ENCODE peak calls at places on chromosomes 2 and 18, in eight cellular contexts. H, S, N, Q, V, L, B and R are unnamed samples.

GRCh38 chr2:189210250-189211075 is 30.9 kb upstream of the COL5A2 start:
- DNase-seq in Q (no peak), B (no peak), S (peak; percentile 88), N (peak; percentile 84), L (peak; percentile 29), H (no peak), V (no peak), R (no peak)

GRCh38 chr2:36716136-36716535 is 19.6 kb downstream of the VIT start:
- DNase-seq in Q (no peak), S (no peak), N (no peak), V (no peak), L (no peak), B (no peak), H (no peak), R (no peak)

GRCh38 chr18:76442413-76443171 is 52.5 kb downstream of the ZNF516 start:
- DNase-seq in V (no peak), N (no peak), Q (no peak), H (no peak), B (no peak), L (no peak), S (no peak), R (no peak)

GRCh38 chr2:237717366-237718276 is 81.0 kb upstream of the RBM44 start:
- DNase-seq in Q (no peak), H (no peak), B (no peak), N (no peak), S (no peak), V (no peak), L (no peak), R (peak; percentile 72)

GRCh38 chr2:128425216-128425615 is 106.5 kb upstream of the HS6ST1 start:
- DNase-seq in Q (no peak), B (no peak), L (no peak), N (no peak), V (no peak), H (no peak), S (no peak), R (no peak)

GRCh38 chr2:29703336-29703735 is 218.1 kb downstream of the ALK start:
- DNase-seq in L (no peak), B (no peak), S (no peak), N (no peak), Q (no peak), V (no peak), H (no peak), R (no peak)

GRCh38 chr18:30358545-30358944 is 684.0 kb downstream of the DSC3 start:
- DNase-seq in S (no peak), B (no peak), N (no peak), L (no peak), Q (no peak), H (no peak), V (no peak), R (no peak)

GRCh38 chr2:238853724-238854123 is 5.8 kb downstream of the TWIST2 start:
- DNase-seq in L (no peak), B (no peak), N (no peak), H (no peak), Q (no peak), V (no peak), S (no peak), R (no peak)

GRCh38 chr2:85933753-85934594 is 45.2 kb upstream of the ST3GAL5 start:
- DNase-seq in L (no peak), B (no peak), V (no peak), Q (no peak), N (peak; percentile 87), S (no peak), H (no peak), R (no peak)

GRCh38 chr18:53909668-53910067 is 314.8 kb downstream of the MBD2 start:
- DNase-seq in H (no peak), V (no peak), Q (no peak), N (peak; percentile 13), L (no peak), S (peak; percentile 10), B (no peak), R (no peak)

GRCh38 chr18:1102848-1103247 is 198.2 kb downstream of the ADCYAP1 start:
- DNase-seq in Q (no peak), S (no peak), B (no peak), L (no peak), H (no peak), V (no peak), N (no peak), R (no peak)

GRCh38 chr2:233264667-233265066 is 13.2 kb downstream of the ATG16L1 start:
- DNase-seq in B (no peak), Q (no peak), H (no peak), S (no peak), V (no peak), L (no peak), N (no peak), R (no peak)

GRCh38 chr2:207727256-207727655 is 15.8 kb downstream of the CCNYL1 start:
- DNase-seq in N (no peak), S (no peak), H (no peak), B (no peak), L (no peak), V (no peak), Q (no peak), R (no peak)

GRCh38 chr18:60277855-60278480 is 94.6 kb downstream of the MC4R start:
- DNase-seq in N (peak; percentile 21), V (no peak), S (no peak), L (no peak), Q (no peak), B (no peak), H (no peak), R (no peak)

GRCh38 chr2:104867351-104868080 is 13.6 kb downstream of the POU3F3 start:
- DNase-seq in H (no peak), V (no peak), L (no peak), S (no peak), B (no peak), Q (no peak), N (no peak), R (no peak)

GRCh38 chr18:64444819-64445218 is 295.9 kb upstream of the LINC00305 start:
- DNase-seq in Q (no peak), B (no peak), L (no peak), V (no peak), S (no peak), H (no peak), N (no peak), R (no peak)

GRCh38 chr18:36872329-36872728 is 43.4 kb downstream of the KIAA1328 start:
- DNase-seq in H (no peak), L (no peak), V (no peak), Q (no peak), S (no peak), N (no peak), B (no peak), R (no peak)

GRCh38 chr18:46071894-46072867 is at the start of gene PSTPIP2:
- DNase-seq in N (no peak), H (peak; percentile 55), Q (peak; percentile 70), S (peak; percentile 11), V (no peak), L (no peak), B (peak; percentile 62), R (peak; percentile 62)

GRCh38 chr2:164992818-164993217 is 37.5 kb upstream of the SLC38A11 start:
- DNase-seq in L (no peak), N (peak; percentile 74), H (peak; percentile 32), B (peak; percentile 47), S (peak; percentile 70), V (no peak), Q (no peak), R (no peak)

GRCh38 chr2:241035818-241036396 is 37.5 kb downstream of the SNED1 start:
- DNase-seq in B (no peak), S (no peak), V (peak; percentile 74), Q (peak; percentile 61), N (no peak), H (peak; percentile 47), L (no peak), R (no peak)

GRCh38 chr2:10297950-10298349 is 4.8 kb upstream of the HPCAL1 start:
- DNase-seq in B (no peak), H (peak; percentile 42), S (peak; percentile 77), V (no peak), Q (peak; percentile 58), L (no peak), N (peak; percentile 66), R (peak; percentile 57)

GRCh38 chr2:101622633-101623521 is 74.6 kb upstream of the MAP4K4 start:
- DNase-seq in N (no peak), V (no peak), H (no peak), B (no peak), L (no peak), Q (no peak), S (no peak), R (no peak)

GRCh38 chr2:171523969-171524401 is 1.7 kb downstream of the CYBRD1 start:
- DNase-seq in S (no peak), V (no peak), L (no peak), Q (no peak), B (no peak), H (no peak), N (no peak), R (no peak)

GRCh38 chr2:54497738-54498680 is 41.9 kb downstream of the SPTBN1 start:
- DNase-seq in V (no peak), H (no peak), S (no peak), L (no peak), Q (no peak), B (peak; percentile 47), N (no peak), R (no peak)

GRCh38 chr18:24677011-24677410 is 216.6 kb downstream of the HRH4 start:
- DNase-seq in H (no peak), B (no peak), V (no peak), Q (no peak), N (no peak), S (peak; percentile 28), L (no peak), R (no peak)

GRCh38 chr18:58618822-58619553 is 9.9 kb downstream of the ALPK2 start:
- DNase-seq in B (no peak), N (no peak), H (no peak), L (no peak), S (no peak), V (no peak), Q (no peak), R (no peak)

GRCh38 chr18:78125497-78125896 is 854.1 kb upstream of the SALL3 start:
- DNase-seq in N (no peak), Q (no peak), S (no peak), H (no peak), V (no peak), L (no peak), B (no peak), R (no peak)

GRCh38 chr2:174059875-174060226 is 94.7 kb upstream of the SP3 start:
- DNase-seq in Q (no peak), V (no peak), S (no peak), B (no peak), N (no peak), L (no peak), H (no peak), R (no peak)

GRCh38 chr2:100733344-100734187 is 86.4 kb upstream of the NPAS2 start:
- DNase-seq in B (no peak), H (no peak), S (peak; percentile 50), N (peak; percentile 37), V (no peak), L (no peak), Q (no peak), R (peak; percentile 73)

GRCh38 chr18:40980171-40980570 is 974.9 kb upstream of the PIK3C3 start:
- DNase-seq in V (no peak), N (no peak), B (no peak), S (no peak), L (no peak), Q (no peak), H (no peak), R (no peak)

GRCh38 chr18:8561123-8561905 is 47.9 kb upstream of the RAB12 start:
- DNase-seq in H (no peak), L (no peak), B (no peak), Q (no peak), V (no peak), N (no peak), S (no peak), R (no peak)

GRCh38 chr2:228658998-228659397 is 477.5 kb upstream of the SPHKAP start:
- DNase-seq in Q (no peak), N (peak; percentile 11), L (no peak), H (no peak), S (peak; percentile 66), V (no peak), B (no peak), R (no peak)

GRCh38 chr2:208192611-208193248 is 2.9 kb upstream of the C2orf80 start:
- DNase-seq in B (no peak), S (no peak), L (no peak), Q (no peak), H (no peak), V (no peak), N (no peak), R (no peak)

GRCh38 chr2:163319006-163319405 is 416.8 kb downstream of the FIGN start:
- DNase-seq in L (no peak), S (no peak), B (no peak), H (no peak), Q (no peak), N (no peak), V (no peak), R (no peak)